ENCODE peak calls at places on chromosomes 6 and 20, in nine cellular contexts. Y is PC-3; N is stimulated activated CD8-positive, alpha-beta memory T cell treated with anti-CD3 and anti-CD28 coated beads, Interleukin-7, amount 100 ng/mL, for 1 hour; D is activated gamma-delta T cell treated with Interleukin-2 at 50 U/mL for 16 hours; K is T-helper 17 cell; R is EL; I is iris pigment epithelial cell; G is GM23248; W is amniotic epithelial cell. F is an unnamed sample.
A peak's percentile ranks its signal among the peaks of the same experiment; 100 is the strongest.

GRCh38 chr6:96212076-96212475 is 196.3 kb downstream of the FUT9 start:
- DNase-seq in Y (no peak), N (no peak), D (no peak), K (no peak), R (no peak), I (no peak), G (no peak), W (no peak), F (no peak)

GRCh38 chr6:127207591-127208120 is 59.0 kb upstream of the RNF146 start:
- DNase-seq in Y (peak; percentile 40), N (no peak), D (no peak), K (no peak), R (peak; percentile 66), I (peak; percentile 36), G (peak; percentile 78), W (peak; percentile 24), F (peak; percentile 37)

GRCh38 chr20:44945261-44945660 is 14.9 kb downstream of the TOMM34 start:
- DNase-seq in Y (no peak), N (no peak), D (no peak), K (no peak), R (no peak), I (no peak), G (no peak), W (no peak), F (no peak)

GRCh38 chr6:156131221-156131903 is 645.8 kb upstream of the ARID1B start:
- DNase-seq in Y (no peak), N (no peak), D (no peak), K (no peak), R (no peak), I (no peak), G (no peak), W (no peak), F (no peak)

GRCh38 chr6:134453792-134454510 is 136.0 kb upstream of the SGK1 start:
- DNase-seq in Y (peak; percentile 45), N (no peak), D (no peak), K (no peak), R (no peak), I (no peak), G (no peak), W (no peak), F (no peak)

GRCh38 chr20:19761853-19762252 is 3.8 kb downstream of the RIN2 start:
- DNase-seq in Y (no peak), N (no peak), D (no peak), K (no peak), R (no peak), I (no peak), G (no peak), W (no peak), F (no peak)

GRCh38 chr20:33180169-33180568 is 12.2 kb downstream of the BPIFA2 start:
- DNase-seq in Y (no peak), N (no peak), D (no peak), K (no peak), R (no peak), I (no peak), G (no peak), W (no peak), F (no peak)

GRCh38 chr20:46401478-46401860 is 4.9 kb downstream of the ELMO2 start:
- DNase-seq in Y (no peak), N (no peak), D (no peak), K (no peak), R (no peak), I (no peak), G (no peak), W (peak; percentile 15), F (no peak)

GRCh38 chr6:142942805-142943227 is 2.2 kb downstream of the HIVEP2 start:
- DNase-seq in Y (peak; percentile 75), N (no peak), D (no peak), K (no peak), R (peak; percentile 48), I (peak; percentile 71), G (peak; percentile 62), W (peak; percentile 57), F (peak; percentile 79)

GRCh38 chr6:107517274-107517673 is 27.4 kb downstream of the SOBP start:
- DNase-seq in Y (no peak), N (no peak), D (no peak), K (no peak), R (no peak), I (no peak), G (no peak), W (no peak), F (no peak)

GRCh38 chr6:1449896-1450295 is 60.5 kb downstream of the FOXF2 start:
- DNase-seq in Y (no peak), N (no peak), D (no peak), K (no peak), R (no peak), I (no peak), G (no peak), W (no peak), F (no peak)

GRCh38 chr20:41121399-41121798 is 15.9 kb upstream of the PLCG1 start:
- DNase-seq in Y (no peak), N (no peak), D (no peak), K (no peak), R (no peak), I (no peak), G (no peak), W (no peak), F (no peak)

GRCh38 chr20:10453241-10453640 is 18.1 kb downstream of the SLX4IP start:
- DNase-seq in Y (no peak), N (no peak), D (peak; percentile 14), K (no peak), R (no peak), I (no peak), G (no peak), W (no peak), F (no peak)

GRCh38 chr6:108114861-108115597 is 40.5 kb upstream of the OSTM1 start:
- DNase-seq in Y (peak; percentile 34), N (no peak), D (no peak), K (no peak), R (peak; percentile 66), I (peak; percentile 83), G (peak; percentile 76), W (peak; percentile 52), F (peak; percentile 45)

F was measured in adipocyte.